ENCODE peak calls at places on chromosomes 5 and 9, in six cellular contexts. A, P, H, F, S and E are unnamed samples.

GRCh38 chr9:113907282-113907681 is 31.2 kb downstream of the ZNF618 start:
- DNase-seq in P (no peak), A (no peak), S (no peak), H (no peak), F (peak; percentile 81), E (no peak)

GRCh38 chr9:132937463-132937901 is 6.9 kb downstream of the TSC1 start:
- DNase-seq in F (no peak), H (no peak), P (no peak), A (no peak), S (no peak), E (no peak)

GRCh38 chr5:87195104-87195581 is 72.5 kb upstream of the RASA1 start:
- DNase-seq in F (no peak), A (no peak), H (no peak), P (no peak), S (no peak), E (no peak)

GRCh38 chr5:62144395-62145022 is 161.5 kb upstream of the KIF2A start:
- DNase-seq in F (peak; percentile 70), H (no peak), S (no peak), A (no peak), P (no peak), E (no peak)

GRCh38 chr9:99824378-99825157 is 2.9 kb downstream of the NR4A3 start:
- DNase-seq in F (peak; percentile 64), P (no peak), S (peak; percentile 90), H (peak; percentile 80), A (peak; percentile 66), E (no peak)

GRCh38 chr9:93171261-93171660 is 12.7 kb upstream of the WNK2 start:
- DNase-seq in P (no peak), A (no peak), F (no peak), H (no peak), S (no peak), E (no peak)

GRCh38 chr9:9747787-9748186 is 865.0 kb downstream of the PTPRD start:
- DNase-seq in F (no peak), P (no peak), A (no peak), S (no peak), H (no peak), E (no peak)

GRCh38 chr5:72178910-72179815 is 71.9 kb downstream of the MAP1B start:
- DNase-seq in H (peak; percentile 87), S (peak; percentile 52), A (peak; percentile 30), F (no peak), P (peak; percentile 28), E (no peak)

GRCh38 chr5:79816014-79816413 is 126.4 kb downstream of the CMYA5 start:
- DNase-seq in H (no peak), A (no peak), P (no peak), S (no peak), F (no peak), E (no peak)

GRCh38 chr5:149937610-149938009 is 7.0 kb downstream of the PDE6A start:
- DNase-seq in A (no peak), F (no peak), H (no peak), P (no peak), S (no peak), E (no peak)
- H3K27ac ChIP-seq in A (peak overlapping the region; percentile 67), F (no peak overlapping the region), H (peak overlapping the region; percentile 71), P (no peak overlapping the region), S (no peak overlapping the region), E (peak overlapping the region; percentile 98)

DNA sequence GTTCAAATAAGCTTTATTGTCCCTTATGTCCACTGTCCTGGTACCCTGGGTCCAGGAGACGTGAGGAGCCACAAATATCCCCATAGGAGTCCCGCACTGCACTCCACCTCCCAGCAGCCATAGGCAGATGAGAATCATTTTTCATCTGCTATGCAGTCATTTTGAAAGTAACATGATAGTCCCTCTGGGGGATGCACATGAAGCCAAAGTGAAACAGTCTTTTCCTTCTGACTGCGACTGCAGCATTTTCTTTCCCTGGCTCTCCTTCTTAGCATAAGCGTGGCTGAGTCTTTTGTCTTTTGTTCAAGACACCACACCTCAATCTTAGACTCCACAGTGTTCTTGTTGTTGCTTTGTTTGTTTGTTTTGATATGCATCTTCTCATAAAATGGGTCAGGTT is 238.1 kb upstream of the DAPK1 start:
- DNase-seq in A (no peak), P (no peak), S (no peak), H (no peak), F (no peak), E (no peak)
- TF ChIP-seq POLR2AphosphoS5 in A (no peak), P (no peak), S (no peak), H (no peak), F (no peak), E (no peak)

DNA sequence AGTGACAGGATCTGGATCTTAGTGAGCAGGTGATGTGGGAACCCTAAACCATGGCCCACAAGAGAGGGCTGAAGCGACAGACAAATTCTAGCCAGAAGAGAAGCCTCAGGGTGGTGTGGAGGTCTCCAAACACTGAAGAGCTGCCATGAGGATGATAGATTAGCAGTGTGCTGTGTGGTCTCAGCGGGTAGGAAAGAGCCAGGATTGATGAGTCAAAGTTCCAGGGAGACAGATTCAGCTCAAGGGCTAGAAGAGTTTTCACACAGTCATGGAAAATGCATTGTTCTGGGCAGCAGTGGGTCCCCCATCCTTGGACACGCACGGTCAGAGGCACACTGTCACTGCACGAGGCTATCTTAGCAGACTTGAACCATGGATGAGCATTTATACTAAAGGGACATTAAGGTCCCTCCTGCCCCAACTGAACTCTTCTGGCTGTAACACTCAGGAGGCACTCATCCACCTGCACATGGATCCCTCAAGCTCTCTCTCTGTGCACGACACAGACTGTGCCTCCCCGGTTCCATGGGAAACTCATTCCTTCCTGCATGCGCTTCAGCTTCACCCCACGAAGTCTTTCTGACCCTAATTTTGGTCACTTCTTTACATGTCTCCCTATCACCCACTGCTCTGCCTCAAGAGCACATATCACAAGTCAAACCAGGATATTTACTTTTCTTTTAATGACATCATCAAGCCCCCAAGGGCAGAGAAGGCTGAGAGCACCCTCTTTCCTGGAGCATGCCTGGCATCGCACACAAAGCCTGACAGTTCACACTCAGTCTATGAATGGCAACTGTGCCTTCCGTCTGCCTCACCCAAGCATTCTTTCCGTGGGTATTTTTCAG is 84.8 kb downstream of the TLE1 start:
- DNase-seq in H (no peak), P (no peak), S (no peak), F (no peak), A (no peak), E (no peak)
- H3K27ac ChIP-seq in H (no peak overlapping the region), P (no peak overlapping the region), S (no peak overlapping the region), F (no peak overlapping the region), A (no peak overlapping the region), E (no peak overlapping the region)

GRCh38 chr9:26329974-26330373 is 562.6 kb downstream of the CAAP1 start:
- DNase-seq in S (no peak), H (no peak), P (no peak), A (no peak), F (no peak), E (no peak)
- TF ChIP-seq POLR2AphosphoS5 in S (no peak), H (no peak), P (no peak), A (no peak), F (no peak), E (no peak)

DNA sequence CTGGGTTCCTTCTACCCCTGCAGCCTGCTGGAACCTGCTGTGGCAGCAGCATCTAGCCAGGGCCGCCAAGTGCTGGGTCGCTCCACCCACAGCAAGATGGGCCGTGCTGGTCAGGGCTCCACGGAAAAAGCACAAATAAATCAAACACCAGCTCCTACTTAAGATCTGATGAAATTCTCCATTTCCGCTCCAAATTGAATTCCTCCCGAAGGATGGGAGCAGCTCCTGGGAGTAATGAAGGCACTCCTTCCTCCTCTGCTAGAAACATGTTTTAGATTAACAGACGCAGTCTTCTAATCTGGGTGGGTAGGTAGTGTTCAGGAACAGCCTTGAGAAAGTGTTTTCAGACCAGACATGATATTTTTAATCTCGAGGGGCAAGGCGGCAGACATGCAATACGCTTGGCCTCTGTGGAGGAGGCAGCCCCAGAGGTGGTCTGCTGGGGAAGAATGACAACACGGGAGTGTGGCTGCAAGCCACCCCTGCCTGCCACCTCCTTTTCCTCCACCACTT is 194.0 kb downstream of the AOPEP start:
- DNase-seq in S (no peak), H (no peak), P (no peak), A (no peak), F (no peak), E (no peak)
- H3K27ac ChIP-seq in S (no peak overlapping the region), H (peak overlapping the region; percentile 88), P (peak overlapping the region; percentile 38), A (peak overlapping the region; percentile 97), F (peak overlapping the region; percentile 88), E (peak overlapping the region; percentile 98)

DNA sequence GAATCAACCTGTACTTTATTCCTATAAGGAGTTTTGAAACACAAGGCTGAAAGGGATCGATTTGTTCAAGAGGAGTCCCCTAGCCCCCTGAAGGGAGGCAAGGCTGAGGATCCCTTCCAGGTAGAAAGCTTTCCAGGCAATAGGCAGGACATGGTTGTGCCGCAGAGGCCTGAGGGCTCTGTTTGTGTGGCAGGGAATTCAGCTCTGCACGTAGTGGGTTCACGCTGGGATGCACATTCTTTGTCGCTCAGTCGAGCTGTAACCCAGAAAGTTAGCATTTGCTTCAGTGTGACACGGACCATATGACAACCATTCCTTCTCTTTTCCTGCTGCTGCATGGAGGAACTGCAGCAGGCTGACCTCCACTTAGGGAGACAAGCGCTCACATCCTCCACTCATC is 65.6 kb upstream of the TRIO start:
- DNase-seq in S (peak; percentile 16), A (no peak), H (no peak), F (no peak), P (no peak), E (no peak)
- TF ChIP-seq POLR2AphosphoS5 in S (no peak), A (no peak), H (no peak), F (no peak), P (no peak), E (no peak)

DNA sequence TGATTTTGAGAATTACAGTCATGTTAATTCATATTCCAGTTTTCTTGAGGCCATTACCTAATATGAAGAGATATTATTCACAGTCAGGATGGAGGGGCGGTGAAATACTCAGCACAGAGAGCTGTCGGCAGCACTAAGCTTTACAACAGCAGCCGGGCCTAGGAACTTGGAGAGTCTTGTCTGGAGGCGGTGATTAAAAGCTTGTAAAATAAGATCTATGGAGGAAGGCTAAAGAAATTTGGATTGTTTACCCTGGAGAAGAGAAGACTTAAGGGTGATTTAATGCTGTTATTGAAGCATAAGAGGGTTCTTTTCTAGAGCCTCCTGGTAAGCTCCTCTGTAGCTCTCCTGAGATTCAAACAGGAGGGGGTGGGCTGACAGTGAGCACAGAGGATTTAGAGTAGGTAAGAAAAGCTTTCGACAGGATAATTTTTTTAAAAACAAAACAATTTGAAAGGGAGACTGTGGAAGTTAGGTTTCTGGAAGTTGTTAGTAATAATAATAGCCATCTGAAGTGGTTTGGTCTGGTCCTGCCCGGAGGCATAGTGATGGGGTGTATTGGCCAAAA is 406.3 kb upstream of the ADAMTSL1 start:
- DNase-seq in A (no peak), S (no peak), H (no peak), F (no peak), P (no peak), E (no peak)
- H3K27ac ChIP-seq in A (no peak overlapping the region), S (no peak overlapping the region), H (no peak overlapping the region), F (no peak overlapping the region), P (no peak overlapping the region), E (no peak overlapping the region)